ENCODE peak calls at places on chromosomes 2 and 18, in five cellular contexts. I is hepatic stellate cell; V is H54; Q is RCC 7860; M is stimulated activated CD8-positive, alpha-beta memory T cell treated with anti-CD3 and anti-CD28 coated beads, Interleukin-15, amount 100 ng/mL, for 4 hours. U is an unnamed sample.

GRCh38 chr2:241208058-241208457 is 19.6 kb downstream of the ANO7 start:
- DNase-seq in I (no peak), V (no peak), Q (no peak), M (no peak), U (no peak)

GRCh38 chr18:48852292-48852691 is 98.5 kb downstream of the SMAD7 start:
- DNase-seq in I (no peak), V (no peak), Q (no peak), M (no peak), U (no peak)

GRCh38 chr2:58521803-58522602 is 280.9 kb upstream of the FANCL start:
- DNase-seq in I (no peak), V (no peak), Q (no peak), M (no peak), U (no peak)

GRCh38 chr2:241768850-241769249 is 7.8 kb upstream of the GAL3ST2 start:
- DNase-seq in I (peak), V (no peak), Q (no peak), M (no peak), U (no peak)

GRCh38 chr2:2775018-2775417 is 443.9 kb upstream of the MYT1L start:
- DNase-seq in I (no peak), V (no peak), Q (no peak), M (no peak), U (no peak)

GRCh38 chr2:70986499-70987189 is 8.0 kb downstream of the TEX261 start:
- DNase-seq in I (no peak), V (no peak), Q (no peak), M (no peak), U (no peak)

GRCh38 chr18:49066977-49067556 is 116.3 kb upstream of the SMAD7 start:
- DNase-seq in I (no peak), V (no peak), Q (no peak), M (no peak), U (no peak)

GRCh38 chr2:7432426-7432825 is 515.2 kb downstream of the RNF144A start:
- DNase-seq in I (no peak), V (no peak), Q (no peak), M (no peak), U (no peak)

U was measured in keratinocyte.